ENCODE peak calls at places on chromosome 1, in five cellular contexts. I is SK-MEL-5; F is GF-D8; C is stimulated activated CD4-positive, alpha-beta T cell treated with anti-CD3 and anti-CD28 coated beads, Interleukin-4, amount 100 ng/mL, for 24 hours; O is caudate nucleus. M is an unnamed sample.

GRCh38 chr1:212055333-212055732 is 19.8 kb downstream of the DTL start:
- DNase-seq in O (no peak), C (no peak), F (no peak), I (no peak), M (no peak)

GRCh38 chr1:40808444-40808843 is 24.9 kb downstream of the KCNQ4 start:
- DNase-seq in F (no peak), O (no peak), C (no peak), I (no peak), M (no peak)

GRCh38 chr1:58904299-58905125 is 120.7 kb upstream of the JUN start:
- DNase-seq in O (no peak), F (no peak), C (no peak), I (no peak), M (no peak)

GRCh38 chr1:47738560-47739182 is 258.5 kb downstream of the TRABD2B start:
- DNase-seq in F (no peak), O (peak), I (peak), C (no peak), M (no peak)

GRCh38 chr1:229167356-229167755 is 103.6 kb upstream of the RAB4A start:
- DNase-seq in O (no peak), F (no peak), I (no peak), C (no peak), M (no peak)

GRCh38 chr1:226870323-226871046 is at the start of gene PSEN2:
- DNase-seq in F (no peak), C (peak), I (peak), O (no peak), M (peak)

GRCh38 chr1:58437623-58438022 is 108.9 kb downstream of the OMA1 start:
- DNase-seq in O (no peak), C (no peak), I (no peak), F (no peak), M (no peak)

GRCh38 chr1:90723561-90724108 is 6.5 kb upstream of the BARHL2 start:
- DNase-seq in F (no peak), C (no peak), I (no peak), O (no peak), M (no peak)

GRCh38 chr1:177902151-177902765 is 67.6 kb downstream of the SEC16B start:
- DNase-seq in F (no peak), C (no peak), O (peak), I (peak), M (peak)